ENCODE peak calls at places on chromosomes 16 and 17, in seven cellular contexts. E is CD4-positive, CD25-positive, alpha-beta regulatory T cell; J is fibroblast of lung; R is CD4-positive, alpha-beta memory T cell; S is PC-3; D is uterus; T is adrenal gland. K is an unnamed sample. For H3K4me1, the result is how much of the 10 kb centered on the place peaks cover.

GRCh38 chr17:79832211-79833109 is 6.8 kb downstream of the CBX4 start:
- DNase-seq in E (no peak), J (no peak), R (no peak), S (no peak), D (no peak), T (no peak), K (peak)

GRCh38 chr17:32936157-32936893 is 8.4 kb downstream of the TMEM98 start:
- DNase-seq in E (no peak), J (no peak), R (no peak), S (no peak), D (no peak), T (no peak), K (no peak)

GRCh38 chr17:67217446-67217845 is 27.6 kb downstream of the HELZ start:
- DNase-seq in E (no peak), J (no peak), R (no peak), S (no peak), D (no peak), T (no peak), K (no peak)

GRCh38 chr16:15866451-15866850 is 9.6 kb upstream of the MYH11 start:
- DNase-seq in E (no peak), J (peak), R (no peak), S (no peak), D (no peak), T (no peak), K (no peak)

GRCh38 chr16:61131447-61131846 is 904.8 kb downstream of the CDH8 start:
- DNase-seq in E (no peak), J (no peak), R (no peak), S (no peak), D (no peak), T (no peak), K (no peak)

GRCh38 chr17:78401246-78401645 is 22.8 kb downstream of the PGS1 start:
- DNase-seq in E (no peak), J (no peak), R (no peak), S (no peak), D (no peak), T (no peak), K (no peak)

GRCh38 chr16:21075252-21075651 is 75.4 kb downstream of the DNAH3 start:
- DNase-seq in E (no peak), J (no peak), R (no peak), S (no peak), D (no peak), T (no peak), K (no peak)

GRCh38 chr16:66620419-66620775 is 15.9 kb downstream of the CMTM3 start:
- DNase-seq in E (no peak), J (no peak), R (no peak), S (no peak), D (no peak), T (no peak), K (no peak)

GRCh38 chr17:49260922-49261291 is 30.3 kb upstream of the PHOSPHO1 start:
- DNase-seq in E (no peak), J (no peak), R (no peak), S (peak), D (no peak), T (no peak), K (no peak)

GRCh38 chr17:31314788-31315105 is 893 bp upstream of the EVI2B start:
- DNase-seq in E (no peak), J (no peak), R (no peak), S (no peak), D (no peak), T (no peak), K (no peak)

GRCh38 chr17:32772453-32773025 is 104.4 kb downstream of the MYO1D start:
- DNase-seq in E (no peak), J (no peak), R (no peak), S (no peak), D (no peak), T (no peak), K (no peak)

GRCh38 chr16:73951541-73951940 is 345.1 kb upstream of the PSMD7 start:
- DNase-seq in E (no peak), J (peak), R (no peak), S (no peak), D (no peak), T (no peak), K (no peak)

GRCh38 chr16:57615813-57616212 is 12.6 kb upstream of the ADGRG1 start:
- DNase-seq in E (no peak), J (no peak), R (no peak), S (no peak), D (no peak), T (peak), K (no peak)

GRCh38 chr17:77471984-77472836 is 331.4 kb downstream of the SEC14L1 start:
- DNase-seq in E (no peak), J (peak), R (peak), S (no peak), D (peak), T (peak), K (peak)

GRCh38 chr17:8153550-8153956 is 1.3 kb upstream of the PER1 start:
- DNase-seq in E (no peak), J (peak), R (peak), S (peak), D (peak), T (peak), K (peak)

GRCh38 chr17:65403616-65404015 is 157.8 kb downstream of the AXIN2 start:
- DNase-seq in E (no peak), J (no peak), R (no peak), S (no peak), D (no peak), T (no peak), K (no peak)

GRCh38 chr16:3760518-3760917 is 43.2 kb upstream of the TRAP1 start:
- DNase-seq in E (no peak), J (no peak), R (no peak), S (no peak), D (no peak), T (no peak), K (no peak)

GRCh38 chr17:80849119-80849518 is 142.5 kb upstream of the CHMP6 start:
- DNase-seq in E (no peak), J (no peak), R (no peak), S (no peak), D (no peak), T (no peak), K (no peak)

GRCh38 chr17:45374501-45374900 is 57.7 kb upstream of the MAP3K14 start:
- DNase-seq in E (no peak), J (peak), R (no peak), S (peak), D (no peak), T (no peak), K (no peak)

GRCh38 chr17:37848690-37849616 is 75.3 kb upstream of the TBC1D3K start:
- DNase-seq in E (no peak), J (peak), R (no peak), S (peak), D (no peak), T (peak), K (no peak)

GRCh38 chr17:64118452-64118979 is 11.4 kb downstream of the ERN1 start:
- DNase-seq in E (no peak), J (peak), R (no peak), S (no peak), D (peak), T (peak), K (peak)

GRCh38 chr16:11391576-11391975 is 46.3 kb downstream of the RMI2 start:
- DNase-seq in E (no peak), J (no peak), R (no peak), S (peak), D (no peak), T (no peak), K (peak)

GRCh38 chr16:22195695-22196558 is 10.2 kb upstream of the EEF2K start:
- DNase-seq in E (peak), J (peak), R (peak), S (peak), D (peak), T (peak), K (peak)

GRCh38 chr17:17313350-17313991 is 10.3 kb downstream of the NT5M start:
- DNase-seq in E (peak), J (no peak), R (peak), S (peak), D (no peak), T (peak), K (peak)

GRCh38 chr16:22192261-22193133 is 13.6 kb upstream of the EEF2K start:
- DNase-seq in E (peak), J (peak), R (peak), S (peak), D (peak), T (peak), K (peak)

GRCh38 chr17:10052414-10052813 is 146.0 kb downstream of the GAS7 start:
- DNase-seq in E (no peak), J (no peak), R (no peak), S (no peak), D (no peak), T (no peak), K (no peak)

GRCh38 chr17:29591737-29592624 is 951 bp upstream of the ANKRD13B start:
- DNase-seq in E (peak), J (peak), R (peak), S (peak), D (peak), T (peak), K (peak)

GRCh38 chr17:75468779-75469373 is 12.4 kb downstream of the TMEM94 start:
- DNase-seq in E (no peak), J (no peak), R (no peak), S (peak), D (no peak), T (no peak), K (no peak)

GRCh38 chr16:11698271-11698689 is 30.0 kb downstream of the SNN start:
- DNase-seq in E (no peak), J (no peak), R (no peak), S (peak), D (no peak), T (peak), K (no peak)

DNA sequence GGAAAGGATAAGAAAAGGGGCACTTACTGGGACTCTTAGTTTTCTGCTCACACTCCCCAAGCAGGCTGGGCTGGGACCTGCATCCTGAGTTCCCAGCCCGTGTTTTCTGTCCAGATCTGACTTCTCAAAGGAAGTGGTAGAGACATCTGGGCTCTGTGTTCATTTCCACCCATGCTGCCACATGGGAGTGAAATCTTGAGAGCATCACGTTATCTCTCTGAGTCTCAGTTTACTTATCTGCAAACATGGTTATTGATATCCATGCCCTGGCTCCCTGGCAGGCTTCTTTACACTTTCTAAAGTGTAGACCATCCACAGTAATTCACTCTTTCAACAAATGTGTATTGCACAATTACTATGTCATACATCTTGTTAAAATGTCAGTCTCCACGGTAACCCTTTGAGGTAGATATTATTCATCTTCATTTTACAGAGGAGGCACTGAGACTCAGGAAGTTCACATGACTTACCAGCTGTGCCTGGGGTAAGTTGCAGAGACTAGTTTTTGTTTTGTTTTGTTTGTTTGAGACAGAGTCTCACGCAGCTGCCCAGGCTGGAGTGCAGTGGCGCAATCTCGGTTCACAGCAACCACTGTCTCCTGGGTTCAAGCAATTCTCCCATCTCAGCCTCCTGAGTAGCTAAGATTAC is 3.4 kb downstream of the ZNF688 start:
- DNase-seq in E (peak), J (peak), R (peak), S (peak), D (no peak), T (peak), K (no peak)
- H3K4me1 ChIP-seq in E (half or more), J (under half), R (half or more), S (under half), D (under half), T (under half), K (under half)

DNA sequence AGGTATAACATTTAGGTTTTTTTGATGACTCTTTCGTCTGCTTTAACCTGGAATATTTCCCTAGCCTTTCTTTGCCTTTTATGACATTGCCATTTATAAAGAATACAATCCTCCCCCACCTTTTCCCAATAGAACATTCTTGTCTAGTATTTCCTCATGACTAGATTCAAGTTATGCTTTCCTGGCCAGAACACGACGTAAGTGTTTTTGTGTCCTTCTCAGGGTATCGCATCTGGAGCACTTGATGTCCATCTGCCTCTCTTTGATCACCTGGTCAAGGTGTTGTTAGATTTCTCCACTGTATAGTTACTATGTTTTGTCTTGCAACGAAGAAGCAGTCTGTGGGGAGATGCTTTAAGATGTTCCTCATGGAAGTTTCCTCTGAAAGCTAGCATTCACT is 87.4 kb downstream of the MSI2 start:
- DNase-seq in E (no peak), J (no peak), R (no peak), S (no peak), D (no peak), T (no peak), K (no peak)
- H3K4me1 ChIP-seq in E (under half), J (under half), R (under half), S (under half), D (under half), T (under half), K (under half)

GRCh38 chr16:84141143-84141670 is 3.8 kb downstream of the HSDL1 start:
- DNase-seq in E (peak), J (no peak), R (no peak), S (no peak), D (no peak), T (no peak), K (no peak)
- H3K4me1 ChIP-seq in E (under half), J (under half), R (under half), S (under half), D (under half), T (under half), K (under half)

GRCh38 chr16:87891763-87892162 is 22.5 kb upstream of the SLC7A5 start:
- DNase-seq in E (no peak), J (no peak), R (no peak), S (no peak), D (no peak), T (no peak), K (no peak)
- H3K4me1 ChIP-seq in E (under half), J (under half), R (under half), S (under half), D (under half), T (under half), K (under half)